ENCODE peak calls at places on chromosome 12, in five cellular contexts. One of them, this sample, is unnamed.

GRCh38 chr12:52203126-52203921 is 11.5 kb upstream of the KRT80 start:
- DNase-seq in H1: no peak
- DNase-seq in H9: no peak
- DNase-seq in mesenchymal stem cell: peak
- DNase-seq in trophoblast cell: peak
- DNase-seq in this sample: no peak

GRCh38 chr12:19967486-19967885 is 400.9 kb upstream of the PDE3A start:
- DNase-seq in H1: no peak
- DNase-seq in H9: no peak
- DNase-seq in mesenchymal stem cell: peak
- DNase-seq in trophoblast cell: peak
- DNase-seq in this sample: no peak

GRCh38 chr12:111351026-111351425 is 17.9 kb downstream of the PHETA1 start:
- DNase-seq in H1: no peak
- DNase-seq in H9: no peak
- DNase-seq in mesenchymal stem cell: no peak
- DNase-seq in trophoblast cell: no peak
- DNase-seq in this sample: no peak

GRCh38 chr12:123227581-123228258 is 5.2 kb downstream of the MPHOSPH9 start:
- DNase-seq in H1: no peak
- DNase-seq in H9: no peak
- DNase-seq in mesenchymal stem cell: no peak
- DNase-seq in trophoblast cell: no peak
- DNase-seq in this sample: no peak

GRCh38 chr12:105955608-105955931 is 183.2 kb downstream of the NUAK1 start:
- DNase-seq in H1: no peak
- DNase-seq in H9: no peak
- DNase-seq in mesenchymal stem cell: no peak
- DNase-seq in trophoblast cell: no peak
- DNase-seq in this sample: no peak

GRCh38 chr12:115897718-115898117 is 379.8 kb downstream of the MED13L start:
- DNase-seq in H1: no peak
- DNase-seq in H9: no peak
- DNase-seq in mesenchymal stem cell: no peak
- DNase-seq in trophoblast cell: no peak
- DNase-seq in this sample: no peak

GRCh38 chr12:62562892-62563291 is 96.3 kb downstream of the MON2 start:
- DNase-seq in H1: no peak
- DNase-seq in H9: no peak
- DNase-seq in mesenchymal stem cell: peak
- DNase-seq in trophoblast cell: no peak
- DNase-seq in this sample: no peak

GRCh38 chr12:110689601-110690430 is 901 bp upstream of the HVCN1 start:
- DNase-seq in H1: peak
- DNase-seq in H9: peak
- DNase-seq in mesenchymal stem cell: no peak
- DNase-seq in trophoblast cell: peak
- DNase-seq in this sample: no peak

GRCh38 chr12:22275847-22276246 is 58.7 kb downstream of the ST8SIA1 start:
- DNase-seq in H1: no peak
- DNase-seq in H9: peak
- DNase-seq in mesenchymal stem cell: peak
- DNase-seq in trophoblast cell: peak
- DNase-seq in this sample: no peak

GRCh38 chr12:65084579-65084978 is 36.5 kb downstream of the WIF1 start:
- DNase-seq in H1: no peak
- DNase-seq in H9: no peak
- DNase-seq in mesenchymal stem cell: no peak
- DNase-seq in trophoblast cell: peak
- DNase-seq in this sample: no peak

GRCh38 chr12:100799770-100800169 is 5.2 kb downstream of the ANO4 start:
- DNase-seq in H1: no peak
- DNase-seq in H9: no peak
- DNase-seq in mesenchymal stem cell: peak
- DNase-seq in trophoblast cell: peak
- DNase-seq in this sample: no peak

GRCh38 chr12:96424601-96425000 is 24.4 kb upstream of the CDK17 start:
- DNase-seq in H1: no peak
- DNase-seq in H9: no peak
- DNase-seq in mesenchymal stem cell: no peak
- DNase-seq in trophoblast cell: peak
- DNase-seq in this sample: no peak

GRCh38 chr12:96431067-96431466 is 30.8 kb upstream of the CDK17 start:
- DNase-seq in H1: no peak
- DNase-seq in H9: no peak
- DNase-seq in mesenchymal stem cell: no peak
- DNase-seq in trophoblast cell: peak
- DNase-seq in this sample: no peak

GRCh38 chr12:96425973-96426372 is 25.7 kb upstream of the CDK17 start:
- DNase-seq in H1: no peak
- DNase-seq in H9: no peak
- DNase-seq in mesenchymal stem cell: peak
- DNase-seq in trophoblast cell: no peak
- DNase-seq in this sample: no peak

GRCh38 chr12:96425321-96425720 is 25.1 kb upstream of the CDK17 start:
- DNase-seq in H1: no peak
- DNase-seq in H9: no peak
- DNase-seq in mesenchymal stem cell: peak
- DNase-seq in trophoblast cell: peak
- DNase-seq in this sample: no peak

DNA sequence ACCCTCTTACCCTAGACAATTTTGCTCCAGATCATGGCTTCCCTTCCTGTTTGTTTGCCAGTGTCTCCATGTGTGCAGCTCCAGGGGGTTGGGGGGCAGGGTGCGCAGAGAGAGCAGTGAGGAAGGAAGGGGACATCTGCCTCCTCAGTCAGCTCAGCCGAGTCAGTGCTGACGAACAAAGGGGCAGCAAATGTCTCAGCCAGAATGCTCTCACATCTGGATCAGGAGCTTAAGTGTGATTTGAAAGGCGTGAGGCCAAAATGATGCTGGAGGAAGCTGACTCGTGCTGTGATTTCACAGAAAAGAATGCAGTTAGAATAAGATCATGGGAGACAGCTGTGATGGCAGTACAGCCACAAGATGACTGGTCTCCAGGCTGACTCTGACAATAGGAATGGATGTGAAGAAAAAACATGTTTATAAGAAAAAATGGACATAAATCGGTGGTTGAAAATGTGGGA is 27.1 kb upstream of the CDK17 start:
- DNase-seq in H1: no peak
- DNase-seq in H9: peak
- DNase-seq in mesenchymal stem cell: peak
- DNase-seq in trophoblast cell: peak
- DNase-seq in this sample: peak
- H3K18ac ChIP-seq in H1: peak
- H3K18ac ChIP-seq in H9: peak
- H3K18ac ChIP-seq in mesenchymal stem cell: peak
- H3K18ac ChIP-seq in trophoblast cell: no peak
- H3K18ac ChIP-seq in this sample: peak

GRCh38 chr12:119130523-119130922 is 48.2 kb upstream of the HSPB8 start:
- DNase-seq in H1: no peak
- DNase-seq in H9: no peak
- DNase-seq in mesenchymal stem cell: no peak
- DNase-seq in trophoblast cell: no peak
- DNase-seq in this sample: no peak
- H2BK12ac ChIP-seq in H1: no peak
- H2BK12ac ChIP-seq in H9: no peak
- H2BK12ac ChIP-seq in mesenchymal stem cell: no peak
- H2BK12ac ChIP-seq in trophoblast cell: no peak
- H2BK12ac ChIP-seq in this sample: no peak

DNA sequence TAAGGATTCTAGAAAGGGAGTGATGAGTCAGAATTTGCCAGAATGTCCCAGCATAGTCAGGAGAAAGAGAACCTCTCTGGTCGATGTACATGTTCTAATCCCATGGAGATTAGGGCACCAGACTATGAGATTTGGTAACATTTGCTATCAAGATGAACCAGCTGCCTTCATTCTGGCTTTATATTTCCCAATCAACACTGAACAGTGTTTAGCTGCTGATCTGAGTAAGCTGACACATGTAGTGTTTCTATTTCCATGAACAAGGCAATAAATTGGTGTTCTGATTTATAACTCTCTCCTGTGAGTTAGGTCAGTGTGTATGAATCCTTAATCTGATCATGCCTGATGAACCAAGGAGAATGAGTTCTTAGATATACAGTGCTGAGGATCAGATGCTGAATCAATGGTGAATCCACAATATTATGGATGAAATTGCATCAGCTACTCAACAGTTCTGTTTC is 158.0 kb upstream of the AMIGO2 start:
- DNase-seq in H1: no peak
- DNase-seq in H9: no peak
- DNase-seq in mesenchymal stem cell: peak
- DNase-seq in trophoblast cell: no peak
- DNase-seq in this sample: no peak
- H3K18ac ChIP-seq in H1: no peak
- H3K18ac ChIP-seq in H9: no peak
- H3K18ac ChIP-seq in mesenchymal stem cell: no peak
- H3K18ac ChIP-seq in trophoblast cell: no peak
- H3K18ac ChIP-seq in this sample: no peak

GRCh38 chr12:46771268-46771837 is 54.4 kb downstream of the SLC38A4 start:
- DNase-seq in H1: no peak
- DNase-seq in H9: no peak
- DNase-seq in mesenchymal stem cell: peak
- DNase-seq in trophoblast cell: peak
- DNase-seq in this sample: no peak

GRCh38 chr12:46777587-46777986 is 48.2 kb downstream of the SLC38A4 start:
- DNase-seq in H1: no peak
- DNase-seq in H9: no peak
- DNase-seq in mesenchymal stem cell: no peak
- DNase-seq in trophoblast cell: no peak
- DNase-seq in this sample: no peak

GRCh38 chr12:46775796-46776195 is 50.0 kb downstream of the SLC38A4 start:
- DNase-seq in H1: no peak
- DNase-seq in H9: no peak
- DNase-seq in mesenchymal stem cell: no peak
- DNase-seq in trophoblast cell: no peak
- DNase-seq in this sample: no peak

GRCh38 chr12:46773537-46773936 is 52.3 kb downstream of the SLC38A4 start:
- DNase-seq in H1: no peak
- DNase-seq in H9: no peak
- DNase-seq in mesenchymal stem cell: no peak
- DNase-seq in trophoblast cell: no peak
- DNase-seq in this sample: no peak

DNA sequence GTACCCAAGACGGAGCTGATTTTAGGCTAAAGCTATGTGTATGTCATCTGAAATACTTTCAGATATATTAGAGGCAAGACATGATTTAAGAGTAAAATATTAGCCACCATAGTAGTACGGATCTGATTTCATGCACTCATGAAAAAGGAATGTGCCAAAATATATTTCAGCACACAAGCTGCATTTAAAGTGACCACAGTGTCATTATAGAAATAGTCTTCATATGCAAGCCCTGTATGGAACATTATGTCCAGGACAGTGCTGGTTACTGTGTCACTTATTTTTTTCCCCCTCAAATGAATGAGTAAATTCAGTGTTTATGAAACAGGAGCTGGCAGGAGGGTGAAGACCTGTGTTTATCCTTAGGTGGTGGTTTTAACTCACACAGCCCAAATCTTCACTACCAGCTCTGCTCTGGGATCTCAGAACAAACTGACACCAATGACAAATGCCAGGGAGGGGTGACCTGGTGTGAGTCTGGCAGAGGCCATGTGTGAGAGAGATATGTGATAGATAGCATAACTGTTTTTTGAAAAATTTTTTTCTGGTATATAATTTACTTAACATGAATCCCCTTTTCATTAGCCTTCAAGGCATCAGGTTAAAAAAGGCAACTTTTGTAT is 51.7 kb downstream of the SLC38A4 start:
- DNase-seq in H1: no peak
- DNase-seq in H9: no peak
- DNase-seq in mesenchymal stem cell: no peak
- DNase-seq in trophoblast cell: peak
- DNase-seq in this sample: no peak
- H2BK12ac ChIP-seq in H1: no peak
- H2BK12ac ChIP-seq in H9: no peak
- H2BK12ac ChIP-seq in mesenchymal stem cell: no peak
- H2BK12ac ChIP-seq in trophoblast cell: no peak
- H2BK12ac ChIP-seq in this sample: no peak